ENCODE peak calls at places on chromosome 2, in seven cellular contexts. J is GM20000; C is A549; T is effector CD8-positive, alpha-beta T cell; H is C1 segment of cervical spinal cord; U is substantia nigra; P is K562. B is an unnamed sample.

GRCh38 chr2:4518596-4518995 is 815.2 kb downstream of the DCDC2C start:
- DNase-seq in J (no peak), C (no peak), T (no peak), H (no peak), U (no peak), P (no peak), B (no peak)

GRCh38 chr2:102512161-102512560 is 39.1 kb downstream of the SLC9A4 start:
- DNase-seq in J (no peak), C (no peak), T (no peak), H (no peak), U (no peak), P (no peak), B (no peak)

GRCh38 chr2:179486969-179487752 is 222.5 kb upstream of the SESTD1 start:
- DNase-seq in J (no peak), C (no peak), T (no peak), H (no peak), U (no peak), P (no peak), B (no peak)

GRCh38 chr2:79219383-79219988 is 59.9 kb upstream of the REG3A start:
- DNase-seq in J (peak; percentile 34), C (peak; percentile 77), T (no peak), H (no peak), U (peak; percentile 9), P (peak; percentile 41), B (no peak)

GRCh38 chr2:11679491-11680130 is 9.6 kb upstream of the NTSR2 start:
- DNase-seq in J (no peak), C (no peak), T (no peak), H (no peak), U (no peak), P (no peak), B (no peak)

GRCh38 chr2:121860033-121860810 is 104.8 kb downstream of the TSN start:
- DNase-seq in J (no peak), C (peak; percentile 31), T (no peak), H (no peak), U (no peak), P (no peak), B (no peak)

GRCh38 chr2:25606892-25607291 is 66.5 kb downstream of the DTNB start:
- DNase-seq in J (no peak), C (peak; percentile 60), T (no peak), H (no peak), U (peak; percentile 20), P (peak; percentile 24), B (no peak)

GRCh38 chr2:113886479-113887383 is 3.2 kb upstream of the ACTR3 start:
- DNase-seq in J (peak; percentile 83), C (peak; percentile 68), T (no peak), H (no peak), U (peak; percentile 18), P (peak; percentile 27), B (no peak)

GRCh38 chr2:19051238-19051831 is 307.1 kb downstream of the OSR1 start:
- DNase-seq in J (no peak), C (no peak), T (no peak), H (no peak), U (no peak), P (no peak), B (no peak)

GRCh38 chr2:224160917-224161316 is 121.8 kb upstream of the SERPINE2 start:
- DNase-seq in J (no peak), C (no peak), T (no peak), H (no peak), U (no peak), P (no peak), B (no peak)

GRCh38 chr2:209368924-209369323 is 54.9 kb upstream of the MAP2 start:
- DNase-seq in J (no peak), C (peak; percentile 83), T (no peak), H (no peak), U (no peak), P (no peak), B (no peak)

GRCh38 chr2:177235855-177236437 is 23.4 kb downstream of the HNRNPA3 start:
- DNase-seq in J (no peak), C (no peak), T (no peak), H (no peak), U (no peak), P (no peak), B (no peak)

GRCh38 chr2:96877513-96878159 is 7.8 kb upstream of the SEMA4C start:
- DNase-seq in J (no peak), C (no peak), T (no peak), H (no peak), U (no peak), P (no peak), B (no peak)

GRCh38 chr2:188902906-188903305 is 71.3 kb upstream of the COL3A1 start:
- DNase-seq in J (no peak), C (peak; percentile 18), T (no peak), H (no peak), U (no peak), P (no peak), B (no peak)

GRCh38 chr2:222902660-222903059 is 41.8 kb downstream of the ACSL3 start:
- DNase-seq in J (no peak), C (no peak), T (no peak), H (no peak), U (no peak), P (no peak), B (no peak)

GRCh38 chr2:242054881-242055801 is 185.6 kb downstream of the RTP5 start:
- DNase-seq in J (no peak), C (no peak), T (no peak), H (no peak), U (no peak), P (no peak), B (no peak)

GRCh38 chr2:23489471-23490400 is 104.8 kb downstream of the KLHL29 start:
- DNase-seq in J (no peak), C (no peak), T (no peak), H (no peak), U (no peak), P (no peak), B (no peak)

GRCh38 chr2:175847128-175847527 is 154.9 kb downstream of the LNPK start:
- DNase-seq in J (no peak), C (no peak), T (no peak), H (no peak), U (no peak), P (no peak), B (no peak)

GRCh38 chr2:45680351-45680967 is 29.0 kb downstream of the PRKCE start:
- DNase-seq in J (no peak), C (no peak), T (no peak), H (no peak), U (no peak), P (no peak), B (no peak)

GRCh38 chr2:193276988-193277387 is 1082.3 kb upstream of the TMEFF2 start:
- DNase-seq in J (no peak), C (no peak), T (no peak), H (no peak), U (no peak), P (no peak), B (no peak)

GRCh38 chr2:191311627-191312026 is 66.4 kb downstream of the MYO1B start:
- DNase-seq in J (no peak), C (peak; percentile 82), T (no peak), H (no peak), U (no peak), P (no peak), B (no peak)

GRCh38 chr2:192899466-192899865 is 704.7 kb upstream of the TMEFF2 start:
- DNase-seq in J (no peak), C (no peak), T (no peak), H (no peak), U (no peak), P (no peak), B (no peak)

B was measured in suprapubic skin.